ENCODE peak calls at places on chromosomes 2 and 18, in seven cellular contexts. N is left colon; H is hepatic stellate cell; J is KG1; P is activated CD8-positive, alpha-beta memory T cell treated with anti-CD3 and anti-CD28 coated beads for 1 hour; B is activated CD4-positive, alpha-beta T cell treated with anti-CD3 and anti-CD28 coated beads, Interleukin-2, amount 50 U/mL, for 1 hour; O is colonic mucosa. R is an unnamed sample.

GRCh38 chr18:23136326-23137092 is 1.2 kb downstream of the CABLES1 start:
- DNase-seq in B (no peak), N (peak; percentile 37), O (peak; percentile 42), H (peak; percentile 62), P (no peak), J (no peak), R (no peak)

GRCh38 chr2:24334245-24334633 is 26.1 kb downstream of the ITSN2 start:
- DNase-seq in O (no peak), H (no peak), N (no peak), J (no peak), B (no peak), P (no peak), R (no peak)

GRCh38 chr2:101150306-101151140 is 659 bp downstream of the TBC1D8 start:
- DNase-seq in O (peak; percentile 43), J (no peak), B (peak; percentile 5), H (no peak), N (peak; percentile 60), P (no peak), R (peak; percentile 38)

GRCh38 chr2:221203138-221203537 is 369.0 kb downstream of the EPHA4 start:
- DNase-seq in J (no peak), O (no peak), H (no peak), P (no peak), N (peak; percentile 10), B (no peak), R (peak; percentile 76)

GRCh38 chr2:95377216-95377530 is 25.3 kb upstream of the FAHD2A start:
- DNase-seq in B (no peak), J (no peak), N (no peak), P (no peak), H (no peak), O (no peak), R (no peak)

GRCh38 chr2:100819365-100820345 is at the start of gene NPAS2:
- DNase-seq in N (peak; percentile 58), B (peak; percentile 14), H (peak; percentile 67), O (peak; percentile 60), J (no peak), P (no peak), R (peak; percentile 71)

GRCh38 chr2:203802277-203803045 is 65.1 kb upstream of the CTLA4 start:
- DNase-seq in B (no peak), H (no peak), J (no peak), O (no peak), N (no peak), P (no peak), R (no peak)

GRCh38 chr18:76709659-76710645 is 112.4 kb upstream of the ZNF236 start:
- DNase-seq in N (peak; percentile 68), B (peak; percentile 53), H (peak; percentile 75), O (peak; percentile 58), P (peak; percentile 36), J (peak; percentile 63), R (peak; percentile 66)

GRCh38 chr2:223797073-223797472 is 40.3 kb downstream of the AP1S3 start:
- DNase-seq in B (no peak), H (peak; percentile 34), O (no peak), J (no peak), N (no peak), P (no peak), R (no peak)

GRCh38 chr2:4930704-4931103 is 761.5 kb upstream of the SOX11 start:
- DNase-seq in B (no peak), H (no peak), J (no peak), N (no peak), O (no peak), P (no peak), R (no peak)

GRCh38 chr2:197391220-197391717 is 43.6 kb downstream of the SF3B1 start:
- DNase-seq in H (no peak), P (no peak), J (no peak), O (no peak), N (no peak), B (no peak), R (no peak)

GRCh38 chr2:50449306-50449705 is 582.6 kb downstream of the NRXN1 start:
- DNase-seq in O (no peak), B (no peak), J (no peak), P (no peak), H (no peak), N (no peak), R (no peak)

GRCh38 chr2:165427686-165428085 is 41.8 kb upstream of the CSRNP3 start:
- DNase-seq in B (no peak), J (no peak), N (no peak), O (no peak), P (no peak), H (no peak), R (no peak)

GRCh38 chr2:238203104-238203972 is at the start of gene ILKAP:
- DNase-seq in J (peak; percentile 48), N (peak; percentile 90), H (peak; percentile 99), P (peak; percentile 86), O (peak; percentile 89), B (peak; percentile 87), R (peak; percentile 93)

GRCh38 chr18:25814841-25815458 is 275.5 kb downstream of the SS18 start:
- DNase-seq in P (no peak), O (no peak), J (no peak), N (no peak), B (no peak), H (no peak), R (no peak)

GRCh38 chr2:121242175-121242875 is 42.7 kb downstream of the TFCP2L1 start:
- DNase-seq in N (no peak), J (no peak), H (no peak), P (no peak), O (no peak), B (no peak), R (no peak)

GRCh38 chr2:174335605-174336402 is 1.1 kb downstream of the SP9 start:
- DNase-seq in H (no peak), P (no peak), N (no peak), B (no peak), J (no peak), O (no peak), R (peak; percentile 57)

GRCh38 chr2:29502452-29502851 is 387.2 kb downstream of the CLIP4 start:
- DNase-seq in N (no peak), J (no peak), B (no peak), H (no peak), P (no peak), O (no peak), R (no peak)

GRCh38 chr2:209314641-209315040 is 109.2 kb upstream of the MAP2 start:
- DNase-seq in B (no peak), O (no peak), J (no peak), N (no peak), P (no peak), H (no peak), R (no peak)

GRCh38 chr2:132038179-132038882 is 123.4 kb downstream of the ANKRD30BL start:
- DNase-seq in P (no peak), B (no peak), H (no peak), O (no peak), J (no peak), N (no peak), R (no peak)

GRCh38 chr2:30148850-30149249 is 2.0 kb downstream of the YPEL5 start:
- DNase-seq in P (no peak), N (no peak), B (no peak), H (no peak), J (no peak), O (no peak), R (no peak)

GRCh38 chr2:220104871-220105351 is 477.5 kb downstream of the SLC4A3 start:
- DNase-seq in J (no peak), B (no peak), O (no peak), H (peak; percentile 60), N (no peak), P (no peak), R (no peak)

GRCh38 chr2:95313296-95314265 is 16.4 kb downstream of the KCNIP3 start:
- DNase-seq in O (no peak), H (no peak), J (no peak), N (no peak), B (no peak), P (no peak), R (no peak)

GRCh38 chr18:32424696-32425095 is 46.0 kb downstream of the GAREM1 start:
- DNase-seq in O (no peak), J (no peak), P (no peak), N (no peak), B (no peak), H (no peak), R (no peak)

GRCh38 chr2:21656330-21657075 is 532.7 kb downstream of the TDRD15 start:
- DNase-seq in O (no peak), N (no peak), H (no peak), J (no peak), P (no peak), B (no peak), R (no peak)

GRCh38 chr2:234929002-234929401 is 22.8 kb upstream of the SH3BP4 start:
- DNase-seq in H (no peak), N (no peak), P (no peak), J (no peak), B (no peak), O (no peak), R (no peak)

GRCh38 chr2:212027681-212028628 is 510.6 kb downstream of the ERBB4 start:
- DNase-seq in B (no peak), P (no peak), N (no peak), O (no peak), J (no peak), H (no peak), R (no peak)

GRCh38 chr2:75565523-75566449 is 5.0 kb upstream of the EVA1A start:
- DNase-seq in J (no peak), P (no peak), N (no peak), H (no peak), O (no peak), B (no peak), R (no peak)

GRCh38 chr2:10079931-10080535 is at the start of gene CYS1:
- DNase-seq in N (peak; percentile 25), O (no peak), B (no peak), H (no peak), P (no peak), J (no peak), R (no peak)

GRCh38 chr18:9731380-9731779 is 23.3 kb downstream of the RAB31 start:
- DNase-seq in J (no peak), B (no peak), P (no peak), H (peak; percentile 47), O (no peak), N (no peak), R (no peak)

GRCh38 chr2:23507267-23508065 is 122.5 kb downstream of the KLHL29 start:
- DNase-seq in J (no peak), P (no peak), N (no peak), B (no peak), O (no peak), H (no peak), R (no peak)

GRCh38 chr2:156435392-156435724 is 821 bp upstream of the GPD2 start:
- DNase-seq in H (peak; percentile 21), O (no peak), N (no peak), B (no peak), J (no peak), P (no peak), R (no peak)

GRCh38 chr2:190506666-190507065 is 27.9 kb downstream of the NEMP2 start:
- DNase-seq in P (no peak), J (no peak), O (peak; percentile 78), H (no peak), N (peak; percentile 60), B (no peak), R (no peak)

GRCh38 chr2:237062585-237062984 is 23.1 kb upstream of the COPS8 start:
- DNase-seq in O (no peak), B (no peak), H (no peak), J (no peak), N (no peak), P (no peak), R (no peak)

R was measured in Peyer's patch.